ENCODE peak calls at places on chromosome 2, in nine cellular contexts. One of them, this sample, is unnamed.

GRCh38 chr2:239291505-239292350 is 109.1 kb downstream of the HDAC4 start:
- DNase-seq in cardiac fibroblast: no peak
- DNase-seq in HL-60: no peak
- DNase-seq in HepG2: no peak
- DNase-seq in coronary artery: no peak
- DNase-seq in IMR-90: no peak
- DNase-seq in fibroblast of lung: no peak
- DNase-seq in ovary: peak; percentile 18
- DNase-seq in lower lobe of right lung: peak; percentile 21
- DNase-seq in this sample: no peak

GRCh38 chr2:160039166-160039903 is 23.1 kb downstream of the PLA2R1 start:
- DNase-seq in cardiac fibroblast: peak; percentile 83
- DNase-seq in HL-60: no peak
- DNase-seq in HepG2: no peak
- DNase-seq in coronary artery: no peak
- DNase-seq in IMR-90: peak; percentile 45
- DNase-seq in fibroblast of lung: peak; percentile 81
- DNase-seq in ovary: peak; percentile 83
- DNase-seq in lower lobe of right lung: no peak
- DNase-seq in this sample: peak; percentile 62

GRCh38 chr2:24409700-24410556 is 49.6 kb upstream of the ITSN2 start:
- DNase-seq in cardiac fibroblast: peak; percentile 84
- DNase-seq in HL-60: peak; percentile 21
- DNase-seq in HepG2: peak; percentile 71
- DNase-seq in coronary artery: no peak
- DNase-seq in IMR-90: peak; percentile 74
- DNase-seq in fibroblast of lung: peak; percentile 80
- DNase-seq in ovary: no peak
- DNase-seq in lower lobe of right lung: no peak
- DNase-seq in this sample: peak; percentile 56

GRCh38 chr2:219497495-219498279 is 1.0 kb upstream of the GMPPA start:
- DNase-seq in cardiac fibroblast: peak; percentile 89
- DNase-seq in HL-60: peak; percentile 46
- DNase-seq in HepG2: peak; percentile 38
- DNase-seq in coronary artery: peak; percentile 97
- DNase-seq in IMR-90: peak; percentile 74
- DNase-seq in fibroblast of lung: peak; percentile 80
- DNase-seq in ovary: peak; percentile 90
- DNase-seq in lower lobe of right lung: peak; percentile 95
- DNase-seq in this sample: peak; percentile 53

GRCh38 chr2:218991674-218992168 is 1.5 kb downstream of the CRYBA2 start:
- DNase-seq in cardiac fibroblast: peak; percentile 27
- DNase-seq in HL-60: no peak
- DNase-seq in HepG2: no peak
- DNase-seq in coronary artery: no peak
- DNase-seq in IMR-90: peak; percentile 47
- DNase-seq in fibroblast of lung: peak; percentile 19
- DNase-seq in ovary: no peak
- DNase-seq in lower lobe of right lung: no peak
- DNase-seq in this sample: no peak

GRCh38 chr2:222875482-222875881 is 14.6 kb downstream of the ACSL3 start:
- DNase-seq in cardiac fibroblast: no peak
- DNase-seq in HL-60: no peak
- DNase-seq in HepG2: no peak
- DNase-seq in coronary artery: no peak
- DNase-seq in IMR-90: no peak
- DNase-seq in fibroblast of lung: no peak
- DNase-seq in ovary: no peak
- DNase-seq in lower lobe of right lung: no peak
- DNase-seq in this sample: no peak

GRCh38 chr2:181891258-181891965 is at the start of gene ITPRID2:
- DNase-seq in cardiac fibroblast: peak; percentile 95
- DNase-seq in HL-60: peak; percentile 34
- DNase-seq in HepG2: peak; percentile 80
- DNase-seq in coronary artery: no peak
- DNase-seq in IMR-90: peak; percentile 89
- DNase-seq in fibroblast of lung: peak; percentile 90
- DNase-seq in ovary: peak; percentile 78
- DNase-seq in lower lobe of right lung: peak; percentile 94
- DNase-seq in this sample: peak; percentile 79

GRCh38 chr2:101802329-101802728 is 104.8 kb downstream of the MAP4K4 start:
- DNase-seq in cardiac fibroblast: no peak
- DNase-seq in HL-60: no peak
- DNase-seq in HepG2: peak; percentile 77
- DNase-seq in coronary artery: no peak
- DNase-seq in IMR-90: no peak
- DNase-seq in fibroblast of lung: no peak
- DNase-seq in ovary: no peak
- DNase-seq in lower lobe of right lung: peak; percentile 43
- DNase-seq in this sample: no peak

GRCh38 chr2:47528874-47529273 is 125.9 kb downstream of the MSH2 start:
- DNase-seq in cardiac fibroblast: peak; percentile 17
- DNase-seq in HL-60: no peak
- DNase-seq in HepG2: no peak
- DNase-seq in coronary artery: no peak
- DNase-seq in IMR-90: peak; percentile 36
- DNase-seq in fibroblast of lung: no peak
- DNase-seq in ovary: no peak
- DNase-seq in lower lobe of right lung: no peak
- DNase-seq in this sample: peak; percentile 22

GRCh38 chr2:15730545-15731212 is 139.0 kb downstream of the DDX1 start:
- DNase-seq in cardiac fibroblast: peak; percentile 98
- DNase-seq in HL-60: peak; percentile 34
- DNase-seq in HepG2: peak; percentile 80
- DNase-seq in coronary artery: peak; percentile 90
- DNase-seq in IMR-90: peak; percentile 92
- DNase-seq in fibroblast of lung: peak; percentile 95
- DNase-seq in ovary: peak; percentile 99
- DNase-seq in lower lobe of right lung: peak; percentile 91
- DNase-seq in this sample: peak; percentile 93

GRCh38 chr2:142599504-142599903 is 278.0 kb upstream of the KYNU start:
- DNase-seq in cardiac fibroblast: no peak
- DNase-seq in HL-60: no peak
- DNase-seq in HepG2: peak; percentile 75
- DNase-seq in coronary artery: no peak
- DNase-seq in IMR-90: no peak
- DNase-seq in fibroblast of lung: no peak
- DNase-seq in ovary: no peak
- DNase-seq in lower lobe of right lung: no peak
- DNase-seq in this sample: no peak

GRCh38 chr2:142602418-142602989 is 275.0 kb upstream of the KYNU start:
- DNase-seq in cardiac fibroblast: no peak
- DNase-seq in HL-60: no peak
- DNase-seq in HepG2: no peak
- DNase-seq in coronary artery: no peak
- DNase-seq in IMR-90: no peak
- DNase-seq in fibroblast of lung: no peak
- DNase-seq in ovary: no peak
- DNase-seq in lower lobe of right lung: no peak
- DNase-seq in this sample: no peak

GRCh38 chr2:142601794-142602193 is 275.7 kb upstream of the KYNU start:
- DNase-seq in cardiac fibroblast: no peak
- DNase-seq in HL-60: no peak
- DNase-seq in HepG2: no peak
- DNase-seq in coronary artery: no peak
- DNase-seq in IMR-90: no peak
- DNase-seq in fibroblast of lung: no peak
- DNase-seq in ovary: no peak
- DNase-seq in lower lobe of right lung: no peak
- DNase-seq in this sample: no peak

DNA sequence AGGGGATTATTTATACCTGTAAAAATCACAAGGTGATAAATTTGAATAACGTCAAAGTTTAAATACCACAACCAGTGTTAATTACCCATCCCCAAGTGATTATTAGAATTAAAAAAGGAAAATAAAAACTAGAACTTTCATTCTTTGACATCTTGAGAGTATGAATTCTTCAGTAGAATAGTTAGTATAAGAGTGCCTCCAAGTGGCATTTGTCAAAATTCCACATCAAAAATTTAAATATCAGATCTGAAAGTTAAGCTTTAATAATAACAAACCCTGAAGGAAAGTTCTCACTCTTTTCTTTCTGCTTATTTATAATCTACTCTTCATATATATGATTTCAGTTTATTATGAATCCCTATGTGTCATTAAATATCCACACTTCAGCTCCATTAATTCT is 273.7 kb upstream of the KYNU start:
- DNase-seq in cardiac fibroblast: no peak
- DNase-seq in HL-60: no peak
- DNase-seq in HepG2: no peak
- DNase-seq in coronary artery: no peak
- DNase-seq in IMR-90: no peak
- DNase-seq in fibroblast of lung: peak; percentile 20
- DNase-seq in ovary: no peak
- DNase-seq in lower lobe of right lung: no peak
- DNase-seq in this sample: no peak
- TF ChIP-seq CTCF in cardiac fibroblast: no peak
- TF ChIP-seq CTCF in HL-60: no peak
- TF ChIP-seq CTCF in HepG2: no peak
- TF ChIP-seq CTCF in coronary artery: no peak
- TF ChIP-seq CTCF in IMR-90: peak; percentile 42
- TF ChIP-seq CTCF in fibroblast of lung: peak; percentile 15
- TF ChIP-seq CTCF in ovary: no peak
- TF ChIP-seq CTCF in lower lobe of right lung: no peak
- TF ChIP-seq CTCF in this sample: peak; percentile 14

DNA sequence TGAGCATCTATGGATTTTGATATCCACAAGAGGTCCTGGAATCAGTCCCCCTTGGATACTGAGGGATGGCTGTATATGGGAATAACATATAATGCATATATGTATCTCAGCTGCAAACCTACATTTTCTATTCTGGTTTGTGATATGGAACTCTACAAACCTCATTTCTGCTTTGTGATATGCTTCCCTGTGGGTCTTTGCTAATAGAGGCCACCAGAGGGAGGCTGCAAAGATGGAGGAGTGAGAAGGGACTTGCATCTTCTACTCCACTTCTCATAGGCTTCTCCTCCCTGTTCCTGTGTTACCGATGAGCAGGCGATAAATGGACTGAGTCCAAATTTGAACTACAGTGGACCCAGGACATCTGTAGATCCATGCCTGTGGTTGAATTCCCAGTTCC is 37.8 kb downstream of the ARID5A start:
- DNase-seq in cardiac fibroblast: no peak
- DNase-seq in HL-60: no peak
- DNase-seq in HepG2: no peak
- DNase-seq in coronary artery: no peak
- DNase-seq in IMR-90: no peak
- DNase-seq in fibroblast of lung: no peak
- DNase-seq in ovary: no peak
- DNase-seq in lower lobe of right lung: no peak
- DNase-seq in this sample: no peak
- TF ChIP-seq CTCF in cardiac fibroblast: peak; percentile 26
- TF ChIP-seq CTCF in HL-60: no peak
- TF ChIP-seq CTCF in HepG2: peak; percentile 19
- TF ChIP-seq CTCF in coronary artery: no peak
- TF ChIP-seq CTCF in IMR-90: no peak
- TF ChIP-seq CTCF in fibroblast of lung: peak; percentile 14
- TF ChIP-seq CTCF in ovary: no peak
- TF ChIP-seq CTCF in lower lobe of right lung: no peak
- TF ChIP-seq CTCF in this sample: peak; percentile 51

GRCh38 chr2:63424329-63425078 is 163.8 kb downstream of the WDPCP start:
- DNase-seq in cardiac fibroblast: peak; percentile 53
- DNase-seq in HL-60: peak; percentile 18
- DNase-seq in HepG2: peak; percentile 62
- DNase-seq in coronary artery: no peak
- DNase-seq in IMR-90: peak; percentile 41
- DNase-seq in fibroblast of lung: peak; percentile 59
- DNase-seq in ovary: no peak
- DNase-seq in lower lobe of right lung: no peak
- DNase-seq in this sample: peak; percentile 59

GRCh38 chr2:63425606-63426005 is 162.7 kb downstream of the WDPCP start:
- DNase-seq in cardiac fibroblast: peak; percentile 75
- DNase-seq in HL-60: no peak
- DNase-seq in HepG2: no peak
- DNase-seq in coronary artery: no peak
- DNase-seq in IMR-90: peak; percentile 26
- DNase-seq in fibroblast of lung: no peak
- DNase-seq in ovary: no peak
- DNase-seq in lower lobe of right lung: no peak
- DNase-seq in this sample: peak; percentile 6

DNA sequence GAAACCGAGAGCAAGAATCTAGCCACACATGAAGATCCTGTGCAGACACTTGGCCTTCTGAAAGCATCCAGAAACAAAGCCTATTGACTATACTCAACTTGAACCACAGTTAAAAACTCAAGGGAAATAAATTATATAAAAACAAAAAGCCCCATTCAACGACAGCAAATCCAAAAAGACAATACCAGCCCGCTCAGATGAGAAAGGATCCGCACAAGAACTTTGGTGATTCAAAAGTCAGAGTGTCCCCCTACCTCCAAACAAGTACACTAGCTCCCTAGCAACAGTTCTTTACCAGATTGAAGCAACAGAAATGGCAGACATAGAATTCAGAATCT is 163.2 kb downstream of the WDPCP start:
- DNase-seq in cardiac fibroblast: no peak
- DNase-seq in HL-60: no peak
- DNase-seq in HepG2: no peak
- DNase-seq in coronary artery: no peak
- DNase-seq in IMR-90: no peak
- DNase-seq in fibroblast of lung: no peak
- DNase-seq in ovary: no peak
- DNase-seq in lower lobe of right lung: no peak
- DNase-seq in this sample: no peak
- TF ChIP-seq CTCF in cardiac fibroblast: no peak
- TF ChIP-seq CTCF in HL-60: no peak
- TF ChIP-seq CTCF in HepG2: no peak
- TF ChIP-seq CTCF in coronary artery: no peak
- TF ChIP-seq CTCF in IMR-90: no peak
- TF ChIP-seq CTCF in fibroblast of lung: no peak
- TF ChIP-seq CTCF in ovary: no peak
- TF ChIP-seq CTCF in lower lobe of right lung: no peak
- TF ChIP-seq CTCF in this sample: no peak

GRCh38 chr2:152743004-152743403 is 24.6 kb downstream of the ARL6IP6 start:
- DNase-seq in cardiac fibroblast: peak; percentile 15
- DNase-seq in HL-60: no peak
- DNase-seq in HepG2: peak; percentile 46
- DNase-seq in coronary artery: no peak
- DNase-seq in IMR-90: no peak
- DNase-seq in fibroblast of lung: no peak
- DNase-seq in ovary: no peak
- DNase-seq in lower lobe of right lung: no peak
- DNase-seq in this sample: no peak
- TF ChIP-seq CTCF in cardiac fibroblast: peak; percentile 58
- TF ChIP-seq CTCF in HL-60: peak; percentile 32
- TF ChIP-seq CTCF in HepG2: peak; percentile 53
- TF ChIP-seq CTCF in coronary artery: no peak
- TF ChIP-seq CTCF in IMR-90: peak; percentile 35
- TF ChIP-seq CTCF in fibroblast of lung: peak; percentile 50
- TF ChIP-seq CTCF in ovary: no peak
- TF ChIP-seq CTCF in lower lobe of right lung: peak; percentile 36
- TF ChIP-seq CTCF in this sample: peak; percentile 59

GRCh38 chr2:44361330-44362206 is at the start of the genes CAMKMT and PREPL:
- DNase-seq in cardiac fibroblast: peak; percentile 99
- DNase-seq in HL-60: peak; percentile 97
- DNase-seq in HepG2: peak; percentile 97
- DNase-seq in coronary artery: peak; percentile 99
- DNase-seq in IMR-90: peak; percentile 97
- DNase-seq in fibroblast of lung: peak; percentile 99
- DNase-seq in ovary: peak; percentile 99
- DNase-seq in lower lobe of right lung: peak; percentile 98
- DNase-seq in this sample: peak; percentile 97
- TF ChIP-seq CTCF in cardiac fibroblast: no peak
- TF ChIP-seq CTCF in HL-60: no peak
- TF ChIP-seq CTCF in HepG2: peak; percentile 28
- TF ChIP-seq CTCF in coronary artery: no peak
- TF ChIP-seq CTCF in IMR-90: no peak
- TF ChIP-seq CTCF in fibroblast of lung: no peak
- TF ChIP-seq CTCF in ovary: no peak
- TF ChIP-seq CTCF in lower lobe of right lung: no peak
- TF ChIP-seq CTCF in this sample: no peak

This sample was measured in brain microvascular endothelial cell.